ENCODE peak calls at places on chromosomes 1 and 21, in ten cellular contexts. E is sigmoid colon, D is breast epithelium, R is GM23338, V is HCT116, W is transverse colon, O is Panc1, Y is SK-N-SH, C is esophagus muscularis mucosa, K is upper lobe of left lung. H is an unnamed sample.

GRCh38 chr1:156709743-156710489 is 4.5 kb upstream of the CRABP2 start:
- DNase-seq in E (peak), D (peak), R (no peak), V (no peak), W (peak), O (no peak), Y (peak), C (no peak), K (peak), H (no peak)

GRCh38 chr21:45167796-45168222 is 93.4 kb downstream of the ADARB1 start:
- DNase-seq in E (no peak), D (no peak), R (no peak), V (no peak), W (no peak), O (no peak), Y (no peak), C (no peak), K (no peak), H (peak)

GRCh38 chr1:226212545-226212944 is 10.9 kb upstream of the MIXL1 start:
- DNase-seq in E (no peak), D (no peak), R (no peak), V (no peak), W (no peak), O (no peak), Y (no peak), C (no peak), K (no peak), H (no peak)

GRCh38 chr1:209391792-209392191 is 191.7 kb upstream of the CAMK1G start:
- DNase-seq in E (no peak), D (no peak), R (no peak), V (no peak), W (no peak), O (no peak), Y (no peak), C (no peak), K (no peak), H (no peak)

GRCh38 chr1:153652795-153653507 is 5.6 kb upstream of the SNAPIN start:
- DNase-seq in E (peak), D (no peak), R (no peak), V (no peak), W (no peak), O (no peak), Y (no peak), C (no peak), K (no peak), H (no peak)

GRCh38 chr1:210298296-210298695 is 30.4 kb upstream of the HHAT start:
- DNase-seq in E (no peak), D (no peak), R (no peak), V (no peak), W (no peak), O (no peak), Y (no peak), C (no peak), K (no peak), H (no peak)

GRCh38 chr21:32348604-32349332 is 44.0 kb downstream of the URB1 start:
- DNase-seq in E (no peak), D (no peak), R (no peak), V (no peak), W (no peak), O (no peak), Y (no peak), C (no peak), K (no peak), H (no peak)

GRCh38 chr1:235649722-235650163 is at the start of gene GNG4:
- DNase-seq in E (peak), D (no peak), R (peak), V (no peak), W (no peak), O (no peak), Y (peak), C (peak), K (peak), H (no peak)

GRCh38 chr21:38669186-38669585 is 136.5 kb upstream of the ETS2 start:
- DNase-seq in E (no peak), D (no peak), R (peak), V (no peak), W (peak), O (no peak), Y (peak), C (no peak), K (no peak), H (no peak)

GRCh38 chr21:18636897-18637296 is 233.3 kb upstream of the TMPRSS15 start:
- DNase-seq in E (no peak), D (no peak), R (no peak), V (no peak), W (no peak), O (no peak), Y (no peak), C (no peak), K (no peak), H (no peak)

GRCh38 chr1:211035821-211036380 is 98.0 kb downstream of the KCNH1 start:
- DNase-seq in E (no peak), D (no peak), R (no peak), V (no peak), W (no peak), O (no peak), Y (no peak), C (peak), K (no peak), H (no peak)

GRCh38 chr1:25018878-25019277 is 88.8 kb upstream of the RUNX3 start:
- DNase-seq in E (no peak), D (no peak), R (no peak), V (no peak), W (no peak), O (no peak), Y (no peak), C (no peak), K (no peak), H (no peak)

GRCh38 chr1:170768929-170769328 is 105.0 kb downstream of the PRRX1 start:
- DNase-seq in E (no peak), D (no peak), R (no peak), V (no peak), W (no peak), O (no peak), Y (no peak), C (no peak), K (no peak), H (no peak)

GRCh38 chr1:7470904-7471638 is 300.0 kb upstream of the VAMP3 start:
- DNase-seq in E (peak), D (peak), R (no peak), V (peak), W (peak), O (peak), Y (peak), C (peak), K (peak), H (no peak)

GRCh38 chr1:93051961-93052360 is 27.1 kb upstream of the MTF2 start:
- DNase-seq in E (no peak), D (no peak), R (no peak), V (no peak), W (no peak), O (no peak), Y (no peak), C (no peak), K (no peak), H (no peak)

GRCh38 chr1:172325562-172325961 is 94.9 kb upstream of the C1orf105 start:
- DNase-seq in E (no peak), D (no peak), R (no peak), V (peak), W (peak), O (no peak), Y (no peak), C (no peak), K (no peak), H (no peak)

GRCh38 chr1:30513396-30514136 is 209.8 kb downstream of the MATN1 start:
- DNase-seq in E (no peak), D (no peak), R (no peak), V (no peak), W (no peak), O (no peak), Y (no peak), C (no peak), K (no peak), H (no peak)

GRCh38 chr1:98940680-98941079 is 64.0 kb downstream of the PLPPR5 start:
- DNase-seq in E (no peak), D (no peak), R (no peak), V (no peak), W (no peak), O (no peak), Y (no peak), C (no peak), K (no peak), H (no peak)

GRCh38 chr1:220038640-220039039 is 7.7 kb downstream of the EPRS1 start:
- DNase-seq in E (no peak), D (no peak), R (no peak), V (no peak), W (no peak), O (no peak), Y (no peak), C (no peak), K (no peak), H (no peak)

GRCh38 chr1:236112332-236112627 is 30.1 kb upstream of the GPR137B start:
- DNase-seq in E (no peak), D (no peak), R (no peak), V (no peak), W (no peak), O (no peak), Y (no peak), C (no peak), K (no peak), H (no peak)

GRCh38 chr1:90746857-90747256 is 29.8 kb upstream of the BARHL2 start:
- DNase-seq in E (no peak), D (no peak), R (no peak), V (no peak), W (no peak), O (no peak), Y (no peak), C (no peak), K (no peak), H (no peak)
- TF ChIP-seq POLR2AphosphoS5 in E (no peak), D (no peak), R (no peak), V (no peak), W (no peak), O (no peak), Y (no peak), C (no peak), K (no peak), H (no peak)

GRCh38 chr1:231814031-231814430 is 187.4 kb downstream of the DISC1 start:
- DNase-seq in E (no peak), D (no peak), R (no peak), V (no peak), W (no peak), O (no peak), Y (no peak), C (no peak), K (no peak), H (no peak)
- H3K4me3 ChIP-seq in E (no peak), D (no peak), R (no peak), V (no peak), W (no peak), O (no peak), Y (no peak), C (no peak), K (no peak), H (no peak)

DNA sequence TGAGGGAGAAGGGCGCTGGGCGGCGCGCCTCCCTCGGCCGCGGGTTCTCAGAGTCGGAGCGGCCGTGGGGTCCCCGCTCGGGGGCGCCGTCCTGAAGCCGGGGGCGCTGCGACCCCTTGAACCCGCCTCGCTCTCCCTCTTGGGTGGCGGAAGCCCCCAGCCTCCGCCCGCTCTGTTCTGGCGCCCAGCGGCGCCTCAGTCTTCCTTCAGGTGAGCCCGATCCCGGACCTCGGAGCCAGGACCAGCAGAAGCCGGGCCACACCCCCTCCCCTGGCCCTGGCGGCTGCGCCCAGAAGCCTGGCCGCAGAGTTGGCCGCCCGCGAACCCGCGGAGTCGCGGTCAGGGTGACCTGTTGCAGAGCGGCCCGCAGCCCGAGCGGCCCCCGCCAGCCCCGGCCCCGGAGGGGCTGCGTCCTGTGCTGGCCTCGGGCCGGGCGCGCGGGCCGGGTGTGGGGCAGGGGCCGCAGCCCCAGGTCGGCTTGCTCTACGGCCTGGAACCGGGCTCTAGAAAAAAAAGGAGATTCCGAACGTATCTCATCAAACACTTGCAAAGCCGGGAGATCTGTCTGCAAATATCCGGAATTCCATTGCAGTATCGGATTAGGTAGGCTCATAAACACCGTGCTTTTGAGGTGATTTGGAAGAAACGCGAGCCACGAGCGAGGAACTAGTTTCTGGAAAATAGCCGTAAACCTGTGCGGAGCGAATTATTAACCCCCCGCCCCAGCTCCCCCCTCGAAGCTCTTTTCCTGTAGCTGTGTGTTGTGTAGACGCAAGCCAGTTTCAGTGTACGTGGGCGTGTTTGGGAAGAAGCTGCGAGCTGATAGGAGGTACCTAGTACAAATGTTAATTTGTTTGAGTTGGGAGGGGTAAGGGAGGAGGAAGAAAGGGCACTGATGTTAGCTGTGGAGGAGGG is 816 bp downstream of the RALGPS2 start:
- DNase-seq in E (peak), D (peak), R (peak), V (peak), W (peak), O (peak), Y (peak), C (no peak), K (peak), H (no peak)
- TF ChIP-seq POLR2AphosphoS5 in E (no peak), D (peak), R (peak), V (peak), W (peak), O (no peak), Y (no peak), C (peak), K (no peak), H (peak)

GRCh38 chr1:181483084-181483559 is at the start of gene CACNA1E:
- DNase-seq in E (no peak), D (no peak), R (no peak), V (no peak), W (no peak), O (no peak), Y (no peak), C (no peak), K (no peak), H (no peak)

GRCh38 chr1:181483561-181484291 is 409 bp downstream of the CACNA1E start:
- DNase-seq in E (no peak), D (no peak), R (peak), V (no peak), W (no peak), O (no peak), Y (no peak), C (no peak), K (peak), H (no peak)

GRCh38 chr1:181488884-181489283 is 5.6 kb downstream of the CACNA1E start:
- DNase-seq in E (no peak), D (no peak), R (no peak), V (no peak), W (no peak), O (no peak), Y (no peak), C (no peak), K (no peak), H (no peak)

GRCh38 chr1:181485276-181486097 is 2.2 kb downstream of the CACNA1E start:
- DNase-seq in E (no peak), D (no peak), R (peak), V (no peak), W (no peak), O (no peak), Y (peak), C (no peak), K (peak), H (no peak)

DNA sequence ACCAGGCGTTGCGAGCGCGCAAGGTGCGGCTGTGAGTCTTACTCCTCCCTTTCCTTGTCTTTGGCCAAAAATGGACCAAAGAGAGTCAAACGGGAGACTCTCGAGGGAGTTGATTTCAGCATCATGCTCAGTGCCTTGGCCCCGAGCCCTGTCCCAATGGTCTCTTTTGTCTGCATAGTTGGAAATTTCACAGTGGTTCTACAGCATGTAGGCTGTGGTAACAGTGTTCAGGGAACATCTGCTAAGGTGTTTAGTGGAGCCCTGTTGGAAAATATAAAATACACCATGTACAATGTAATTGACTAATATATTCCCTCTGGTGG is 2.7 kb downstream of the CACNA1E start:
- DNase-seq in E (no peak), D (no peak), R (no peak), V (no peak), W (no peak), O (no peak), Y (no peak), C (no peak), K (no peak), H (no peak)
- H3K4me3 ChIP-seq in E (no peak), D (no peak), R (peak), V (no peak), W (no peak), O (no peak), Y (no peak), C (no peak), K (no peak), H (no peak)

GRCh38 chr21:43924421-43925095 is 59.5 kb downstream of the AGPAT3 start:
- DNase-seq in E (no peak), D (no peak), R (no peak), V (no peak), W (no peak), O (no peak), Y (no peak), C (no peak), K (peak), H (no peak)

GRCh38 chr21:43922949-43923348 is 57.9 kb downstream of the AGPAT3 start:
- DNase-seq in E (no peak), D (no peak), R (no peak), V (no peak), W (no peak), O (no peak), Y (peak), C (no peak), K (peak), H (no peak)

GRCh38 chr21:43921979-43922945 is 57.2 kb downstream of the AGPAT3 start:
- DNase-seq in E (no peak), D (no peak), R (no peak), V (no peak), W (no peak), O (no peak), Y (no peak), C (no peak), K (peak), H (no peak)

GRCh38 chr21:43925096-43925481 is 60.1 kb downstream of the AGPAT3 start:
- DNase-seq in E (peak), D (no peak), R (no peak), V (no peak), W (peak), O (no peak), Y (no peak), C (no peak), K (peak), H (no peak)

GRCh38 chr21:43923391-43923790 is 58.4 kb downstream of the AGPAT3 start:
- DNase-seq in E (peak), D (no peak), R (no peak), V (no peak), W (no peak), O (no peak), Y (peak), C (no peak), K (no peak), H (no peak)
- TF ChIP-seq POLR2AphosphoS5 in E (no peak), D (no peak), R (no peak), V (no peak), W (no peak), O (no peak), Y (no peak), C (no peak), K (no peak), H (no peak)

GRCh38 chr1:17581389-17582123 is 42.1 kb downstream of the ARHGEF10L start:
- DNase-seq in E (no peak), D (no peak), R (no peak), V (no peak), W (no peak), O (no peak), Y (peak), C (no peak), K (no peak), H (no peak)
- H3K4me3 ChIP-seq in E (no peak), D (no peak), R (no peak), V (no peak), W (no peak), O (no peak), Y (no peak), C (no peak), K (no peak), H (peak)